ENCODE peak calls at places on chromosomes 16 and 17, in ten cellular contexts. N is CD4-positive, CD25-positive, alpha-beta regulatory T cell; W is right cardiac atrium; S is hepatocyte; F is stomach; D is IMR-90; L is ascending aorta; J is PC-9; A is HCT116; Y is mesendoderm. I is an unnamed sample. For H3K4me1, the result is how much of the 10 kb centered on the place peaks cover.

GRCh38 chr17:13010959-13011358 is 6.9 kb downstream of the ELAC2 start:
- DNase-seq in A (no peak), D (no peak), J (no peak), Y (no peak), L (no peak), N (no peak), W (no peak), F (no peak), S (no peak), I (no peak)

GRCh38 chr17:75512946-75513666 is 2.2 kb downstream of the CASKIN2 start:
- DNase-seq in L (no peak), F (no peak), N (no peak), W (no peak), A (no peak), Y (no peak), J (no peak), D (peak), S (no peak), I (no peak)

GRCh38 chr17:78425429-78425828 is 47.0 kb downstream of the PGS1 start:
- DNase-seq in D (no peak), S (no peak), F (no peak), Y (no peak), A (no peak), N (no peak), W (peak), J (no peak), L (no peak), I (no peak)

GRCh38 chr17:12457493-12457892 is 208.2 kb upstream of the MYOCD start:
- DNase-seq in L (no peak), W (no peak), N (no peak), Y (no peak), A (no peak), D (peak), F (no peak), J (no peak), S (no peak), I (no peak)

GRCh38 chr17:32265192-32265895 is at the start of gene RHBDL3:
- DNase-seq in S (no peak), N (no peak), L (no peak), J (no peak), F (peak), W (peak), A (no peak), D (no peak), Y (peak), I (peak)

GRCh38 chr17:44919411-44919810 is 4.1 kb upstream of the GFAP start:
- DNase-seq in L (no peak), S (no peak), N (no peak), A (no peak), J (no peak), Y (no peak), F (no peak), W (no peak), D (no peak), I (no peak)

GRCh38 chr16:54590836-54591235 is 304.2 kb upstream of the IRX3 start:
- DNase-seq in F (no peak), D (no peak), A (no peak), N (no peak), L (no peak), Y (no peak), J (no peak), W (no peak), S (no peak), I (no peak)

GRCh38 chr17:32523017-32523680 is 36.4 kb downstream of the CDK5R1 start:
- DNase-seq in A (no peak), W (no peak), L (no peak), Y (peak), F (no peak), S (no peak), N (no peak), J (no peak), D (no peak), I (no peak)

GRCh38 chr16:68640972-68641371 is 4.1 kb upstream of the CDH3 start:
- DNase-seq in Y (peak), L (no peak), N (no peak), D (no peak), S (peak), A (no peak), F (peak), J (peak), W (no peak), I (no peak)

GRCh38 chr17:8954339-8954738 is 11.2 kb downstream of the PIK3R5 start:
- DNase-seq in W (peak), N (peak), Y (peak), D (no peak), F (peak), S (no peak), L (peak), A (no peak), J (no peak), I (peak)

GRCh38 chr17:82228842-82229685 is at the start of gene SLC16A3:
- DNase-seq in W (peak), A (no peak), J (no peak), F (peak), Y (peak), S (peak), N (peak), D (peak), L (peak), I (peak)

GRCh38 chr16:24053325-24053946 is 202.7 kb upstream of the CACNG3 start:
- DNase-seq in W (no peak), L (no peak), J (no peak), D (no peak), Y (no peak), A (no peak), N (no peak), S (no peak), F (no peak), I (no peak)

GRCh38 chr17:14201087-14201486 is 35.6 kb downstream of the CDRT15 start:
- DNase-seq in F (no peak), S (no peak), J (no peak), Y (no peak), L (no peak), D (peak), N (peak), A (no peak), W (no peak), I (peak)

GRCh38 chr17:4026255-4026654 is 62.0 kb upstream of the ATP2A3 start:
- DNase-seq in J (no peak), F (no peak), N (no peak), Y (no peak), W (no peak), L (no peak), A (no peak), S (no peak), D (no peak), I (no peak)

GRCh38 chr17:45149037-45149668 is 878 bp downstream of the HEXIM1 start:
- DNase-seq in F (peak), L (peak), N (peak), Y (peak), D (peak), A (peak), J (peak), W (peak), S (peak), I (peak)

GRCh38 chr17:31156326-31156725 is 61.5 kb downstream of the NF1 start:
- DNase-seq in L (no peak), F (no peak), S (no peak), A (no peak), J (no peak), D (peak), Y (no peak), W (no peak), N (no peak), I (no peak)

GRCh38 chr16:78503501-78504110 is 404.2 kb downstream of the WWOX start:
- DNase-seq in F (peak), Y (peak), S (peak), L (no peak), J (no peak), A (peak), D (peak), N (peak), W (no peak), I (peak)

GRCh38 chr16:24851700-24852099 is 5.9 kb downstream of the SLC5A11 start:
- DNase-seq in S (no peak), J (no peak), D (peak), W (no peak), Y (no peak), F (no peak), L (no peak), N (no peak), A (no peak), I (no peak)

GRCh38 chr16:24309222-24309905 is 53.2 kb downstream of the CACNG3 start:
- DNase-seq in L (no peak), J (peak), W (peak), Y (no peak), S (peak), D (peak), N (no peak), F (peak), A (peak), I (no peak)

GRCh38 chr16:82011199-82011641 is at the start of gene SDR42E1:
- DNase-seq in D (no peak), F (peak), A (peak), Y (peak), L (no peak), J (peak), N (peak), W (peak), S (no peak), I (peak)

GRCh38 chr17:44903012-44903685 is 3.9 kb upstream of the EFTUD2 start:
- DNase-seq in W (no peak), J (peak), L (no peak), N (no peak), S (no peak), A (no peak), F (no peak), Y (no peak), D (no peak), I (no peak)

GRCh38 chr16:57797526-57798266 is 4.6 kb downstream of the KIFC3 start:
- DNase-seq in A (no peak), D (no peak), S (peak), W (no peak), F (peak), L (no peak), J (peak), Y (peak), N (no peak), I (no peak)

GRCh38 chr16:83992624-83993023 is 24.6 kb downstream of the NECAB2 start:
- DNase-seq in F (no peak), N (no peak), A (no peak), L (no peak), S (no peak), J (no peak), W (peak), Y (no peak), D (peak), I (no peak)

GRCh38 chr17:58005031-58005727 is 1.9 kb downstream of the SRSF1 start:
- DNase-seq in J (no peak), W (no peak), A (no peak), N (no peak), S (no peak), F (no peak), L (no peak), D (peak), Y (no peak), I (no peak)

GRCh38 chr17:77963441-77963840 is 4.9 kb downstream of the TNRC6C start:
- DNase-seq in J (no peak), D (peak), A (no peak), N (no peak), W (no peak), Y (no peak), S (peak), L (no peak), F (no peak), I (peak)

GRCh38 chr16:17367034-17367433 is 103.7 kb downstream of the XYLT1 start:
- DNase-seq in Y (no peak), J (no peak), F (no peak), W (no peak), D (no peak), N (no peak), S (no peak), A (no peak), L (no peak), I (no peak)

GRCh38 chr17:29278692-29279091 is 15.3 kb downstream of the NUFIP2 start:
- DNase-seq in L (no peak), D (no peak), J (no peak), W (no peak), S (no peak), N (no peak), Y (no peak), A (no peak), F (no peak), I (no peak)

GRCh38 chr17:29279397-29280070 is 14.4 kb downstream of the NUFIP2 start:
- DNase-seq in Y (no peak), F (no peak), N (no peak), W (no peak), A (no peak), J (no peak), S (no peak), D (no peak), L (no peak), I (no peak)

GRCh38 chr17:29283496-29283895 is 10.5 kb downstream of the NUFIP2 start:
- DNase-seq in F (no peak), Y (peak), S (no peak), W (no peak), J (no peak), L (no peak), D (no peak), A (no peak), N (no peak), I (no peak)
- H3K27ac ChIP-seq in F (no peak), Y (no peak), S (no peak), W (no peak), J (no peak), L (no peak), D (no peak), A (no peak), N (no peak), I (no peak)

DNA sequence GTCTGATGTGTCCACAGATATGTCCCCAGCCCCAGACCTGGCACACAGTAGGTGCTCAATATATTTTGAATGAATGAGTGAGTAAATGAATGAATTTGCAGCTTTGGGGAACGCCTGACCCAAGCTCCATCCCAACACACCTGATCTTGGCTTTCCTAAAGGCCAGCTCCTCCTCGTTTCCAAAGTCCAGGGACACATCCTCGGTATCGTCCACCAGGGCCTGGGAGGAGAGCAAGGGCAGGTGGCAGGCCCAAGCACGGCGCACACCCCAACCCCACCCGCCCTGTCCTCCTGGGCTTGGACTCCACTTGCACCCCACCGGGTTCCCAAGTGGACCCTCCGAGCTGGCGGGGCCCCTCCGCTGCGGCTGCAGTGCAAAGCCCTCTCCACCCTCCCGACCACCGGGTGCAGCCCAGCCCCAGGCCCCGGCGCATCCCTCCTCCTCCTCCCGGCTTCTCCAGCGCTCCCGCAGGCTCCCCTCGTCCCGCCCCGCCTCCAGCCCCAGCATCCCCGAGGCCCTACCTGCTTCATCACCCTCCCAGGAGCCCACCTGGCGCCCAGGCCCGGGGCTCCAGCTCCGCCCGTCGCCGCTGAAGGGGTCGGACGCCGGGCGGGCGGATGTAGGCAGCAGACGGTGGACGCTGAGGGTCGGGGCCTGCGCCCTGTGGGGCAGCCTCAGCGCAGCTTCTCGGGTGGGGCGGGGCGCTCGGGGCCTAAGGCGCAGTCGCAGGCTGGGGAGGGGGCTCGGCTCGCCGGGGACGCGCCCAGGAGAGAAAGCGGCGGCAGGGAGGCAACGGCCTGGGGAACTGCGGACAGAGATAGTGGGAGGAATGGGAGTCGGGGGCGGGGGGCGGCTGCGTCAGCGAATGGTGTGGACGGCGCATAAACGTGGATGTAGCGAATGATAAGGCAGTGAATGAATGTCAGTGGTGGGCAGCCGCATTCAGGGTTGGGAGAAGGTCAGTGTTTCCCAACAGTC is at the start of gene TVP23A:
- DNase-seq in F (no peak), J (no peak), N (no peak), A (no peak), S (peak), L (no peak), Y (peak), W (no peak), D (no peak), I (no peak)
- H3K4me3 ChIP-seq in F (peak), J (no peak), N (no peak), A (no peak), S (peak), L (peak), Y (peak), W (peak), D (no peak), I (no peak)

GRCh38 chr17:42272162-42272561 is 4.0 kb downstream of the STAT5B start:
- DNase-seq in Y (no peak), W (no peak), F (no peak), S (no peak), J (no peak), A (no peak), L (no peak), D (no peak), N (no peak), I (no peak)
- H3K4me1 ChIP-seq in Y (under half), W (under half), F (under half), S (under half), J (under half), A (under half), L (under half), D (under half), N (half or more), I (half or more)

GRCh38 chr17:59698143-59698542 is 9.1 kb downstream of the PTRH2 start:
- DNase-seq in J (no peak), Y (no peak), L (no peak), D (no peak), N (no peak), W (no peak), F (no peak), S (no peak), A (no peak), I (no peak)
- H3K27ac ChIP-seq in J (no peak), Y (no peak), L (no peak), D (no peak), N (no peak), W (no peak), F (no peak), S (no peak), A (no peak), I (no peak)

I was measured in CD4-positive, alpha-beta memory T cell.